ENCODE peak calls at places on chromosomes 7 and 10, in seven cellular contexts. One of them, this sample, is unnamed.
A peak's percentile ranks its signal among the peaks of the same experiment; 100 is the strongest.

GRCh38 chr7:155450558-155450827 is 7.4 kb upstream of the EN2 start:
- DNase-seq in hepatocyte: no peak
- DNase-seq in prostate gland: no peak
- DNase-seq in A549: no peak
- DNase-seq in GM23248: no peak
- DNase-seq in gastrocnemius medialis: no peak
- DNase-seq in thoracic aorta: no peak
- DNase-seq in this sample: no peak

GRCh38 chr10:129962092-129962494 is 2.0 kb downstream of the EBF3 start:
- DNase-seq in prostate gland: no peak
- DNase-seq in hepatocyte: no peak
- DNase-seq in GM23248: no peak
- DNase-seq in gastrocnemius medialis: no peak
- DNase-seq in thoracic aorta: no peak
- DNase-seq in A549: no peak
- DNase-seq in this sample: no peak

GRCh38 chr10:21517134-21517982 is 8.1 kb downstream of the SKIDA1 start:
- DNase-seq in prostate gland: peak; percentile 62
- DNase-seq in gastrocnemius medialis: no peak
- DNase-seq in A549: peak; percentile 56
- DNase-seq in hepatocyte: peak; percentile 52
- DNase-seq in thoracic aorta: no peak
- DNase-seq in GM23248: peak; percentile 76
- DNase-seq in this sample: peak; percentile 69

GRCh38 chr10:20948723-20949327 is 51.7 kb upstream of the NEBL start:
- DNase-seq in gastrocnemius medialis: no peak
- DNase-seq in prostate gland: no peak
- DNase-seq in A549: no peak
- DNase-seq in hepatocyte: no peak
- DNase-seq in GM23248: no peak
- DNase-seq in thoracic aorta: no peak
- DNase-seq in this sample: no peak

GRCh38 chr7:121079425-121080169 is 91.1 kb downstream of the CPED1 start:
- DNase-seq in gastrocnemius medialis: no peak
- DNase-seq in GM23248: peak; percentile 36
- DNase-seq in hepatocyte: peak; percentile 37
- DNase-seq in A549: no peak
- DNase-seq in prostate gland: no peak
- DNase-seq in thoracic aorta: no peak
- DNase-seq in this sample: no peak

GRCh38 chr10:48932831-48933670 is 6.6 kb downstream of the LRRC18 start:
- DNase-seq in thoracic aorta: no peak
- DNase-seq in gastrocnemius medialis: no peak
- DNase-seq in prostate gland: no peak
- DNase-seq in GM23248: peak; percentile 29
- DNase-seq in hepatocyte: no peak
- DNase-seq in A549: no peak
- DNase-seq in this sample: no peak

GRCh38 chr7:1755783-1756626 is 85.9 kb downstream of the ELFN1 start:
- DNase-seq in hepatocyte: no peak
- DNase-seq in A549: no peak
- DNase-seq in prostate gland: no peak
- DNase-seq in thoracic aorta: no peak
- DNase-seq in gastrocnemius medialis: no peak
- DNase-seq in GM23248: no peak
- DNase-seq in this sample: no peak

GRCh38 chr10:42877496-42878030 is 95.0 kb downstream of the BMS1 start:
- DNase-seq in prostate gland: no peak
- DNase-seq in A549: no peak
- DNase-seq in GM23248: no peak
- DNase-seq in thoracic aorta: no peak
- DNase-seq in gastrocnemius medialis: no peak
- DNase-seq in hepatocyte: no peak
- DNase-seq in this sample: no peak

GRCh38 chr10:108112218-108112617 is 947.7 kb upstream of the SORCS1 start:
- DNase-seq in GM23248: peak; percentile 46
- DNase-seq in hepatocyte: no peak
- DNase-seq in A549: no peak
- DNase-seq in thoracic aorta: no peak
- DNase-seq in gastrocnemius medialis: no peak
- DNase-seq in prostate gland: no peak
- DNase-seq in this sample: peak; percentile 30

GRCh38 chr10:76311752-76312699 is 880.6 kb downstream of the LRMDA start:
- DNase-seq in thoracic aorta: no peak
- DNase-seq in hepatocyte: peak; percentile 56
- DNase-seq in gastrocnemius medialis: no peak
- DNase-seq in prostate gland: no peak
- DNase-seq in GM23248: peak; percentile 45
- DNase-seq in A549: peak; percentile 58
- DNase-seq in this sample: peak; percentile 17

GRCh38 chr7:416761-417624 is 102.7 kb downstream of the PDGFA start:
- DNase-seq in thoracic aorta: no peak
- DNase-seq in A549: no peak
- DNase-seq in gastrocnemius medialis: no peak
- DNase-seq in GM23248: no peak
- DNase-seq in prostate gland: no peak
- DNase-seq in hepatocyte: no peak
- DNase-seq in this sample: no peak

GRCh38 chr7:36280840-36281812 is 108.5 kb upstream of the ANLN start:
- DNase-seq in hepatocyte: peak; percentile 86
- DNase-seq in gastrocnemius medialis: peak; percentile 81
- DNase-seq in A549: peak; percentile 85
- DNase-seq in GM23248: peak; percentile 97
- DNase-seq in prostate gland: peak; percentile 45
- DNase-seq in thoracic aorta: no peak
- DNase-seq in this sample: peak; percentile 74

GRCh38 chr10:112587709-112588108 is 140.7 kb downstream of the VTI1A start:
- DNase-seq in prostate gland: no peak
- DNase-seq in gastrocnemius medialis: no peak
- DNase-seq in hepatocyte: no peak
- DNase-seq in A549: no peak
- DNase-seq in thoracic aorta: no peak
- DNase-seq in GM23248: peak; percentile 24
- DNase-seq in this sample: no peak

GRCh38 chr7:103989200-103989784 is at the start of gene RELN:
- DNase-seq in prostate gland: no peak
- DNase-seq in GM23248: peak; percentile 53
- DNase-seq in hepatocyte: peak; percentile 35
- DNase-seq in gastrocnemius medialis: no peak
- DNase-seq in thoracic aorta: no peak
- DNase-seq in A549: no peak
- DNase-seq in this sample: peak; percentile 58

GRCh38 chr10:16520900-16521299 is 779 bp downstream of the C1QL3 start:
- DNase-seq in GM23248: peak; percentile 55
- DNase-seq in thoracic aorta: no peak
- DNase-seq in hepatocyte: peak; percentile 51
- DNase-seq in A549: no peak
- DNase-seq in prostate gland: peak; percentile 12
- DNase-seq in gastrocnemius medialis: no peak
- DNase-seq in this sample: no peak

GRCh38 chr7:155237297-155237696 is 60.4 kb upstream of the INSIG1 start:
- DNase-seq in prostate gland: no peak
- DNase-seq in GM23248: no peak
- DNase-seq in A549: no peak
- DNase-seq in gastrocnemius medialis: no peak
- DNase-seq in thoracic aorta: no peak
- DNase-seq in hepatocyte: no peak
- DNase-seq in this sample: no peak

GRCh38 chr7:116776610-116777289 is 85.6 kb upstream of the CAPZA2 start:
- DNase-seq in GM23248: peak; percentile 94
- DNase-seq in A549: peak; percentile 75
- DNase-seq in hepatocyte: peak; percentile 41
- DNase-seq in gastrocnemius medialis: no peak
- DNase-seq in thoracic aorta: no peak
- DNase-seq in prostate gland: no peak
- DNase-seq in this sample: no peak

GRCh38 chr7:149686001-149686400 is 87.4 kb downstream of the ZNF467 start:
- DNase-seq in hepatocyte: no peak
- DNase-seq in thoracic aorta: no peak
- DNase-seq in gastrocnemius medialis: no peak
- DNase-seq in A549: no peak
- DNase-seq in GM23248: peak; percentile 96
- DNase-seq in prostate gland: no peak
- DNase-seq in this sample: no peak

GRCh38 chr10:109126016-109126415 is 797.3 kb downstream of the XPNPEP1 start:
- DNase-seq in prostate gland: no peak
- DNase-seq in A549: no peak
- DNase-seq in thoracic aorta: no peak
- DNase-seq in hepatocyte: no peak
- DNase-seq in gastrocnemius medialis: no peak
- DNase-seq in GM23248: peak; percentile 17
- DNase-seq in this sample: peak; percentile 47

GRCh38 chr7:48811071-48811470 is 113.3 kb upstream of the CDC14C start:
- DNase-seq in A549: no peak
- DNase-seq in gastrocnemius medialis: no peak
- DNase-seq in hepatocyte: no peak
- DNase-seq in prostate gland: no peak
- DNase-seq in GM23248: no peak
- DNase-seq in thoracic aorta: no peak
- DNase-seq in this sample: no peak

GRCh38 chr10:34184901-34185386 is 630.2 kb downstream of the PARD3 start:
- DNase-seq in A549: no peak
- DNase-seq in prostate gland: no peak
- DNase-seq in hepatocyte: no peak
- DNase-seq in thoracic aorta: no peak
- DNase-seq in GM23248: no peak
- DNase-seq in gastrocnemius medialis: no peak
- DNase-seq in this sample: no peak

GRCh38 chr10:60367431-60367830 is 22.2 kb downstream of the ANK3 start:
- DNase-seq in hepatocyte: no peak
- DNase-seq in prostate gland: no peak
- DNase-seq in thoracic aorta: no peak
- DNase-seq in GM23248: peak; percentile 17
- DNase-seq in gastrocnemius medialis: no peak
- DNase-seq in A549: no peak
- DNase-seq in this sample: no peak

GRCh38 chr10:128062331-128062730 is 63.9 kb downstream of the MKI67 start:
- DNase-seq in gastrocnemius medialis: no peak
- DNase-seq in thoracic aorta: no peak
- DNase-seq in A549: no peak
- DNase-seq in hepatocyte: no peak
- DNase-seq in prostate gland: no peak
- DNase-seq in GM23248: no peak
- DNase-seq in this sample: peak; percentile 51

GRCh38 chr10:128062837-128063563 is 63.2 kb downstream of the MKI67 start:
- DNase-seq in prostate gland: no peak
- DNase-seq in GM23248: no peak
- DNase-seq in hepatocyte: no peak
- DNase-seq in gastrocnemius medialis: no peak
- DNase-seq in thoracic aorta: no peak
- DNase-seq in A549: no peak
- DNase-seq in this sample: peak; percentile 76

GRCh38 chr10:128064615-128065580 is 61.3 kb downstream of the MKI67 start:
- DNase-seq in GM23248: peak; percentile 94
- DNase-seq in gastrocnemius medialis: peak; percentile 60
- DNase-seq in prostate gland: no peak
- DNase-seq in A549: no peak
- DNase-seq in hepatocyte: no peak
- DNase-seq in thoracic aorta: peak; percentile 43
- DNase-seq in this sample: peak; percentile 74

GRCh38 chr10:128065881-128066534 is 60.2 kb downstream of the MKI67 start:
- DNase-seq in GM23248: no peak
- DNase-seq in A549: no peak
- DNase-seq in gastrocnemius medialis: no peak
- DNase-seq in thoracic aorta: no peak
- DNase-seq in hepatocyte: no peak
- DNase-seq in prostate gland: no peak
- DNase-seq in this sample: no peak

DNA sequence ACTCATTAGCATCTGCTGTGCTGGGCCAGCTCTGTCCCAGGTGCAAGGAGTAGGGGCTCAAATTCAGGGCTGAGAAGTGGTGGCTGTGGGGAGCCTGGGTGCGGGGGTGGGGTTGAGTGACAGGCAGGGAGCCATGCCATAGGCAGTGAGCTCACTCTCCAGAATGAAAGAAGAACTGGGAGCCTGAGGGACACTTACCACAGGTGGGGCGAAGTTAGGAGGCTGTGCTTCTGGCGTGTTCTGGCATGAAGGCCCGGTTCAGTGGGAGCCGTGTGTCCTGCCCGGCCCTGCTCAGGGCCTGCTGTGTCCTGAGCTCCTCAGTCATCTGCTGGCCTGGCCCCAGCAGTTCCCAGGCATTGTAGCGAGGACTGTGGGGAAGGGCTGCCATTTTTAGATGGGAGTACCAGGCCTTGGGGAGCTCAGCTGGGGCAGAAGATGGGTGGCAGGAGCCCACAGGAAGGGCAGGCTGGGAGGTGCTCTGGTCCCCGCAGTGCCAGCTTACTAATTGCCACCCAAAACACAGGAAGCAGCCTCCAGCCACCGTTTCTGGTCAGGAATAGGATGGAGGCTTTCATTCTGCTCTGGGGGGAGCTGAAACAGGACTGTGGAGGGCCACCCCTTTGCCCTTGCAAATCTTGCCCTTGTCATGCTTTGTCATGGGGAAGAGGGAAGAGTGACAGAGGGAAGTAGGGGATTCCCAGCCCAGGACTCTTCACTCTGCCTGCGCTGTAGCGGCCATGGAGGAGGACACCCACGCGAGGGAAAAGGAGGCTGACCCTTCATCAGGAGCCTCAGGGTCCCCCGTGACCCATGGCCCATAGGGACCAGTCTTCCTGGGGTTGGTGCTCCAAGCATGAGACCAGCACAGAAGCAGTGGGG is 62.2 kb downstream of the MKI67 start:
- DNase-seq in thoracic aorta: no peak
- DNase-seq in gastrocnemius medialis: no peak
- DNase-seq in A549: no peak
- DNase-seq in prostate gland: peak; percentile 47
- DNase-seq in GM23248: no peak
- DNase-seq in hepatocyte: no peak
- DNase-seq in this sample: peak; percentile 33
- H3K27ac ChIP-seq in thoracic aorta: peak overlapping the region; percentile 42
- H3K27ac ChIP-seq in gastrocnemius medialis: peak overlapping the region; percentile 58
- H3K27ac ChIP-seq in A549: peak overlapping the region; percentile 27
- H3K27ac ChIP-seq in prostate gland: no peak overlapping the region
- H3K27ac ChIP-seq in GM23248: peak overlapping the region; percentile 72
- H3K27ac ChIP-seq in hepatocyte: no peak overlapping the region
- H3K27ac ChIP-seq in this sample: peak overlapping the region; percentile 96

GRCh38 chr10:75111906-75112703 is 649 bp downstream of the SAMD8 start:
- DNase-seq in gastrocnemius medialis: peak; percentile 55
- DNase-seq in prostate gland: peak; percentile 41
- DNase-seq in thoracic aorta: peak; percentile 26
- DNase-seq in A549: peak; percentile 72
- DNase-seq in GM23248: peak; percentile 77
- DNase-seq in hepatocyte: peak; percentile 69
- DNase-seq in this sample: peak; percentile 75
- H3K4me1 ChIP-seq in gastrocnemius medialis: peaks cover 72% of the 10 kb centered on the region
- H3K4me1 ChIP-seq in prostate gland: no peaks in the 10 kb centered on the region
- H3K4me1 ChIP-seq in thoracic aorta: peaks cover 50% of the 10 kb centered on the region
- H3K4me1 ChIP-seq in A549: peaks cover 42% of the 10 kb centered on the region
- H3K4me1 ChIP-seq in GM23248: peaks cover 19% of the 10 kb centered on the region
- H3K4me1 ChIP-seq in hepatocyte: peaks cover 14% of the 10 kb centered on the region
- H3K4me1 ChIP-seq in this sample: peaks cover 23% of the 10 kb centered on the region

GRCh38 chr7:12879139-12879538 is 191.7 kb downstream of the ARL4A start:
- DNase-seq in A549: no peak
- DNase-seq in GM23248: no peak
- DNase-seq in thoracic aorta: no peak
- DNase-seq in prostate gland: no peak
- DNase-seq in gastrocnemius medialis: no peak
- DNase-seq in hepatocyte: no peak
- DNase-seq in this sample: no peak
- H3K27ac ChIP-seq in A549: no peak overlapping the region
- H3K27ac ChIP-seq in GM23248: no peak overlapping the region
- H3K27ac ChIP-seq in thoracic aorta: no peak overlapping the region
- H3K27ac ChIP-seq in prostate gland: no peak overlapping the region
- H3K27ac ChIP-seq in gastrocnemius medialis: no peak overlapping the region
- H3K27ac ChIP-seq in hepatocyte: no peak overlapping the region
- H3K27ac ChIP-seq in this sample: no peak overlapping the region

GRCh38 chr10:132580157-132580556 is 42.6 kb downstream of the INPP5A start:
- DNase-seq in hepatocyte: no peak
- DNase-seq in GM23248: no peak
- DNase-seq in A549: no peak
- DNase-seq in prostate gland: no peak
- DNase-seq in gastrocnemius medialis: no peak
- DNase-seq in thoracic aorta: no peak
- DNase-seq in this sample: no peak
- H3K4me1 ChIP-seq in hepatocyte: peaks cover 20% of the 10 kb centered on the region
- H3K4me1 ChIP-seq in GM23248: no peaks in the 10 kb centered on the region
- H3K4me1 ChIP-seq in A549: peaks cover 20% of the 10 kb centered on the region
- H3K4me1 ChIP-seq in prostate gland: peaks cover 23% of the 10 kb centered on the region
- H3K4me1 ChIP-seq in gastrocnemius medialis: peaks cover 30% of the 10 kb centered on the region
- H3K4me1 ChIP-seq in thoracic aorta: peaks cover 77% of the 10 kb centered on the region
- H3K4me1 ChIP-seq in this sample: no peaks in the 10 kb centered on the region

This sample was measured in SJCRH30.